ENCODE peak calls at places on chromosome 12, in five cellular contexts. G, S, L, B and R are unnamed samples.
A peak's percentile ranks its signal among the peaks of the same experiment; 100 is the strongest.

GRCh38 chr12:46266382-46266791 is 2.5 kb downstream of the SLC38A1 start:
- DNase-seq in G (no peak), S (peak; percentile 22), L (peak; percentile 21), B (peak; percentile 36), R (peak; percentile 69)

GRCh38 chr12:77342275-77342674 is 276.9 kb upstream of the E2F7 start:
- DNase-seq in G (no peak), S (no peak), L (no peak), B (no peak), R (no peak)

GRCh38 chr12:5467941-5468340 is 36.0 kb downstream of the NTF3 start:
- DNase-seq in G (no peak), S (no peak), L (no peak), B (no peak), R (no peak)

GRCh38 chr12:44696542-44696941 is 179.6 kb downstream of the NELL2 start:
- DNase-seq in G (no peak), S (no peak), L (no peak), B (no peak), R (no peak)

GRCh38 chr12:50928392-50928791 is 24.0 kb upstream of the HIGD1C start:
- DNase-seq in G (no peak), S (no peak), L (no peak), B (no peak), R (peak; percentile 20)

GRCh38 chr12:93365616-93366015 is 12.1 kb upstream of the NUDT4 start:
- DNase-seq in G (no peak), S (no peak), L (no peak), B (no peak), R (no peak)

GRCh38 chr12:28258998-28259397 is 68.7 kb downstream of the CCDC91 start:
- DNase-seq in G (no peak), S (no peak), L (no peak), B (no peak), R (no peak)

GRCh38 chr12:5580911-5581488 is 149.1 kb downstream of the NTF3 start:
- DNase-seq in G (no peak), S (no peak), L (no peak), B (no peak), R (no peak)

GRCh38 chr12:122080149-122081107 is 1.9 kb downstream of the MLXIP start:
- DNase-seq in G (peak; percentile 76), S (peak; percentile 85), L (no peak), B (peak; percentile 40), R (peak; percentile 49)

GRCh38 chr12:24416423-24417109 is 467.1 kb upstream of the SOX5 start:
- DNase-seq in G (no peak), S (no peak), L (no peak), B (no peak), R (no peak)

GRCh38 chr12:122951979-122952892 is 14.0 kb downstream of the ABCB9 start:
- DNase-seq in G (peak; percentile 88), S (peak; percentile 65), L (peak; percentile 63), B (peak; percentile 84), R (peak; percentile 80)

GRCh38 chr12:55934773-55935172 is 3.8 kb downstream of the DGKA start:
- DNase-seq in G (no peak), S (no peak), L (no peak), B (no peak), R (no peak)

GRCh38 chr12:55933158-55933798 is 2.3 kb downstream of the DGKA start:
- DNase-seq in G (peak; percentile 64), S (peak; percentile 31), L (no peak), B (no peak), R (no peak)

GRCh38 chr12:55933799-55934174 is 2.8 kb downstream of the DGKA start:
- DNase-seq in G (no peak), S (no peak), L (no peak), B (no peak), R (no peak)

GRCh38 chr12:55935742-55936151 is 4.8 kb downstream of the DGKA start:
- DNase-seq in G (peak; percentile 84), S (no peak), L (no peak), B (no peak), R (no peak)

DNA sequence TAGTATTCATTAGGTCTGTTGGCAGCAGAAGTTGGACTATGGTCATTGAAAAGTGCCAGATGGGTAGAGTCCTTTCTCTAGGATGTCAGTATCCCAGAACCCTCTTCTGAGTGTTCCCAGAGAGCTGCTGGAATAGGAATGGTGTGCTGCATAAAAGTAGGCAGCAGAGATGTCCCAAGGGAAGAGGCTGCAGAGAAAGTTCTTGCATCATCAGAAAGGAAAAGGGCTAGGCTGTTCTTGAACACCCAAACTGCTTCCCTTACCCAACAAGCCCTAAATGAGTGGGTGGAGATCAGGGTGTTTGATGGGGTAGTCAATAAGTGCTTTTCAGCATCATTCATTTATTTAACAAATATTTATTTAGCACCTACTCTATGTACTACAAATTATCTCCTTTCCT is 3.4 kb downstream of the DGKA start:
- DNase-seq in G (no peak), S (no peak), L (no peak), B (no peak), R (no peak)
- H3K4me1 ChIP-seq in G (peaks cover 9% of the 10 kb centered on the region), S (peaks cover 4% of the 10 kb centered on the region), L (peaks cover 75% of the 10 kb centered on the region), B (no peaks in the 10 kb centered on the region), R (peaks cover 17% of the 10 kb centered on the region)

GRCh38 chr12:48882325-48882687 is 16.6 kb upstream of the RND1 start:
- DNase-seq in G (peak; percentile 57), S (peak; percentile 31), L (no peak), B (peak; percentile 38), R (no peak)
- H3K4me3 ChIP-seq in G (no peak overlapping the region), S (no peak overlapping the region), L (no peak overlapping the region), B (peak overlapping the region; percentile 4), R (no peak overlapping the region)

DNA sequence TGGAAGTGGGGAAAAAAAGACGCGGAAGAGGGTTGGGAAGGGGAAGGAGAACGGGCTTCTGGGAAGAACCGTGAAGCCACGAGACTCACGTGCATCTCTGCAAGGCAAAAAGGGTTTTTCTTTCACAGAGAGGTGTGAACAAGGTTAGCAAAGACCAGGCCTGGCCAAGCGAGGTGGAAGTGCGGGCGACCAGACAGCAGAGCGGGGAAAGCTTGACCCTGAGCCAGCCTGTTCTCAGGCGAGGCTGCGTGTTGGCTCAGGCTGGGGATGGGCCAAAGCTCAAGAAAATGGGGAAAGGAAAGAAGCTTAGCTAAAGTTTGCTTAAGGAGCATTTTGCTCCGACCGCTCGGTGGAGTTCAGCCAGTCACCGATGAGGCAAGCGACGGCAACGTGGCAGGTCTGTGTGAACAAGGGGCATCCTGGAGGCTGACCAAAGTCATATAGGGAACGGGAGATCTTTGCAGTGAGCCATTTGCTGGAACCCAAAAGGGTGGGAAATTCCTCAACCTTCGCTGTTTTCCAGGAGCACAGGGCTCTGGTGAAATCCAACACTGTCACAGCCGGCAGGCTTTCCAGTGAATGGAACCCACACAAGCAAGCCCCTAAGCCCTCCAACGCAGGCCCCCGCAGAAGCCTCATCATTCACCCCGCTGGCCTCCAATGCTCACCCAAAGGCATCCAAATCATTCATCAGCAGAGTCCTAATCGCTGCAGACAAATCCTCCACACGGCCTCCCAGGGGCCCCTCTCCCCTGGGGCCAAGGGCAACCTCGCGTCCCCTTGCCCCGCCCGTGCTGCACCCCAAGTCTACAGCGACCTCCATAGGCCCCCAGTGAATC is 793 bp downstream of the ZNF605 start:
- DNase-seq in G (no peak), S (peak; percentile 31), L (no peak), B (peak; percentile 64), R (peak; percentile 29)
- H3K9me3 ChIP-seq in G (peaks cover 12% of the 10 kb centered on the region), S (no peaks in the 10 kb centered on the region), L (no peaks in the 10 kb centered on the region), B (peaks cover 16% of the 10 kb centered on the region), R (peaks cover 5% of the 10 kb centered on the region)

DNA sequence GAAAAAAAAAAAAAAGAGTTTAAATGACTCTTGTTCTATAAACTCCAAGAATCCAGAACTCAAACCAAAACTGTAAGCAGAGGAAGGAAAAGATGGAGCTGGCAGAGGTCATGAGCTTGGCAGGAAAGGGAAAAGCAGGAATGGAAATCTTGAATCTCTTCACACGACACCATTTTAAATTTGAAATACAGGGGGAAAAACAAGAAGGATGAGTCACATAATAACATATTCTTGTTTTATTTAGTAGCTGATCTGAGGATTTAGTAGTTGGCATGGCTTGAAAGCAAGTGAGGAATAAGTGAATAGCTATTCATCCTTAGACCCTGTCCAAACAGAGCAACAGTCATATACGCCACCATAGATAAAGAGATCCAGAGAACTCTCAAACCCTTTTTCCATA is 35.0 kb downstream of the EPS8 start:
- DNase-seq in G (no peak), S (peak; percentile 51), L (no peak), B (no peak), R (no peak)
- H3K4me1 ChIP-seq in G (peaks cover 6% of the 10 kb centered on the region), S (peaks cover 13% of the 10 kb centered on the region), L (no peaks in the 10 kb centered on the region), B (no peaks in the 10 kb centered on the region), R (no peaks in the 10 kb centered on the region)

GRCh38 chr12:129245769-129246168 is 392.5 kb downstream of the GLT1D1 start:
- DNase-seq in G (no peak), S (no peak), L (no peak), B (no peak), R (no peak)

GRCh38 chr12:129237881-129238280 is 384.6 kb downstream of the GLT1D1 start:
- DNase-seq in G (no peak), S (no peak), L (no peak), B (no peak), R (no peak)

GRCh38 chr12:129246630-129247029 is 393.4 kb downstream of the GLT1D1 start:
- DNase-seq in G (no peak), S (no peak), L (no peak), B (no peak), R (no peak)

GRCh38 chr12:129241852-129242251 is 388.6 kb downstream of the GLT1D1 start:
- DNase-seq in G (no peak), S (no peak), L (no peak), B (no peak), R (no peak)
- H3K4me3 ChIP-seq in G (no peak overlapping the region), S (no peak overlapping the region), L (no peak overlapping the region), B (no peak overlapping the region), R (no peak overlapping the region)

DNA sequence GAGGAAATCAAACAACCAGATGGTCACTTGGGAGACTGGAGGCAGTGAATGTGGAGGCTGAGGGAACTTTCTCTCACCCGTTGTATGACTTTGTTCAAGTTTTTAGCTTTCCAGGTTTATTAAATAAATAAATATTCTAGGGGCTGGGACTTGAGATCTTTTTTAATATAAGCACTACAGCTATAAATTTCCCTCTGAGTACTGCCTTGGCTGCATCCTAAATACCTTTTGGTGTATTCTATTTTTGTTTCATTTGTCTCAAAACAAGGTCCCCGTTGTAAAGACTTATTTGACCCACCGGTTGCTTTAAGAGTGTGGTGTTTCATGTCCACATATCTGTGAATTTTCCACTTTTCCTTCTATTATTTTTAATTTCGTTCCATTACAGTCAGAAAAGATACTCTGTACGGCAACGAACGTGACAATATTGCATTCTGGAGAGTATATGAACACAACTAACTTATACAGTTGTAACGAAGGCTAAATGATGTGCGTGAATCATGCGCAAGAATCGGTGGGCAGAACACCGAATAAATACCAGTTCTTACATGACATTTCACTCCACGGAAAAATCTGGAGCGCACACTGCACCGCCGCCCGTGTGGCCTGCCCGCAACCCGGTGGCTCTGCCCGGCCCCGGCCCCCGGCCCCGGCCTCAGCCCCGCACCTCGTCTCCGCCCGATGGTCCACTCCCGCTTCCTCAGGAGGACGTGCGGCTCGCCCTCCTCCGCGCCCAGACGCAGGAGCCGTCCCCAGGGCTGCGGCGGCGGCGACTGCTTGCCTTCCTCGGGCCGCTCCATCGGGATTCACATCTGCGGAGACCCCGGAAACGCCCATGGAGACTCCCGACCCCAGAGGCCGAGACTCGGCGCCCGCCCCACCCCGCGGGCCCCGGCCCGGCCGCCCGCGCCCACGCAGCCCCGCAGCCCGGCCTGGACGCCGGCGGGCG is 602 bp downstream of the CHFR start:
- DNase-seq in G (no peak), S (no peak), L (no peak), B (no peak), R (peak; percentile 10)
- H3K9me3 ChIP-seq in G (no peaks in the 10 kb centered on the region), S (no peaks in the 10 kb centered on the region), L (no peaks in the 10 kb centered on the region), B (no peaks in the 10 kb centered on the region), R (peaks cover 9% of the 10 kb centered on the region)

DNA sequence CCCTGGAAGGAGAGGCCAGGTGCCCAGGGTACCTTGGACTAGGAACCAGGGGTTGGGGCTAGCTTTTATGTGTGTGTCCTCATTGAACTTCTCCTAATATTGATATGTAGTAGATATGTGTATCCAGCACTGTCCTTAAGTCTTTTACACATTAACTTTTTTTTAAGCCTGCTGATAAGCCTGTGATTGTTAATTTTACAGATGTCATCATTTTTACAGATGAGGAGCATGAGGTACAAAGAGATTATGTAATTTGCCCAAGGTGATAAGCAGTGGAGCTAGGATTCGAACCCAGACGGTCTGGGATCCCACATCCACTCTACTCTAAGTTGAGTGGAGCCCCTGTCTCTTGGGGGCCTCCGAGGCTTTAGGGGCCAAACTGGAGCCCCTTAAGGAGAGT is 10.2 kb upstream of the NR4A1 start:
- DNase-seq in G (no peak), S (no peak), L (no peak), B (no peak), R (no peak)
- H3K4me1 ChIP-seq in G (peaks cover 34% of the 10 kb centered on the region), S (peaks cover 15% of the 10 kb centered on the region), L (peaks cover 43% of the 10 kb centered on the region), B (no peaks in the 10 kb centered on the region), R (peaks cover 2% of the 10 kb centered on the region)